ENCODE peak calls at places on chromosomes 6 and 20, in five cellular contexts. One of them, this sample, is unnamed.

GRCh38 chr6:32149932-32150920 is 1.5 kb downstream of the PRRT1 start:
- DNase-seq in myocyte: no peak
- DNase-seq in Right ventricle myocardium superior: no peak
- DNase-seq in LHCN-M2: no peak
- DNase-seq in mucosa of gallbladder: no peak
- DNase-seq in this sample: no peak

GRCh38 chr6:13278184-13278583 is 50.2 kb downstream of the TBC1D7 start:
- DNase-seq in LHCN-M2: no peak
- DNase-seq in myocyte: no peak
- DNase-seq in mucosa of gallbladder: no peak
- DNase-seq in Right ventricle myocardium superior: no peak
- DNase-seq in this sample: peak

GRCh38 chr6:36443498-36443844 is 671 bp downstream of the KCTD20 start:
- DNase-seq in mucosa of gallbladder: no peak
- DNase-seq in Right ventricle myocardium superior: no peak
- DNase-seq in myocyte: no peak
- DNase-seq in LHCN-M2: no peak
- DNase-seq in this sample: no peak

GRCh38 chr6:130026859-130027258 is 8.5 kb downstream of the L3MBTL3 start:
- DNase-seq in Right ventricle myocardium superior: no peak
- DNase-seq in myocyte: no peak
- DNase-seq in LHCN-M2: peak
- DNase-seq in mucosa of gallbladder: no peak
- DNase-seq in this sample: no peak

GRCh38 chr6:130933712-130934200 is 106.5 kb downstream of the SMLR1 start:
- DNase-seq in myocyte: peak
- DNase-seq in Right ventricle myocardium superior: no peak
- DNase-seq in LHCN-M2: no peak
- DNase-seq in mucosa of gallbladder: peak
- DNase-seq in this sample: no peak

GRCh38 chr6:125839471-125839870 is 48.7 kb downstream of the NCOA7 start:
- DNase-seq in Right ventricle myocardium superior: no peak
- DNase-seq in myocyte: no peak
- DNase-seq in LHCN-M2: no peak
- DNase-seq in mucosa of gallbladder: no peak
- DNase-seq in this sample: no peak

GRCh38 chr6:90460067-90460466 is 126.8 kb downstream of the MAP3K7 start:
- DNase-seq in Right ventricle myocardium superior: no peak
- DNase-seq in mucosa of gallbladder: no peak
- DNase-seq in LHCN-M2: no peak
- DNase-seq in myocyte: no peak
- DNase-seq in this sample: no peak

GRCh38 chr20:61953789-61954125 is 111.9 kb downstream of the TAF4 start:
- DNase-seq in mucosa of gallbladder: no peak
- DNase-seq in Right ventricle myocardium superior: no peak
- DNase-seq in LHCN-M2: no peak
- DNase-seq in myocyte: no peak
- DNase-seq in this sample: no peak

GRCh38 chr20:25274891-25275812 is 27.3 kb downstream of the PYGB start:
- DNase-seq in myocyte: no peak
- DNase-seq in Right ventricle myocardium superior: peak
- DNase-seq in LHCN-M2: no peak
- DNase-seq in mucosa of gallbladder: no peak
- DNase-seq in this sample: no peak

GRCh38 chr20:62202676-62203377 is 17.3 kb downstream of the HRH3 start:
- DNase-seq in LHCN-M2: no peak
- DNase-seq in Right ventricle myocardium superior: peak
- DNase-seq in mucosa of gallbladder: no peak
- DNase-seq in myocyte: no peak
- DNase-seq in this sample: no peak

GRCh38 chr6:89281779-89282246 is 33.3 kb downstream of the GABRR2 start:
- DNase-seq in LHCN-M2: peak
- DNase-seq in Right ventricle myocardium superior: no peak
- DNase-seq in myocyte: peak
- DNase-seq in mucosa of gallbladder: no peak
- DNase-seq in this sample: peak

GRCh38 chr6:137799950-137800568 is 67.0 kb upstream of the TNFAIP3 start:
- DNase-seq in LHCN-M2: peak
- DNase-seq in myocyte: peak
- DNase-seq in Right ventricle myocardium superior: no peak
- DNase-seq in mucosa of gallbladder: peak
- DNase-seq in this sample: peak

GRCh38 chr6:33761922-33762629 is 15.4 kb upstream of the IP6K3 start:
- DNase-seq in Right ventricle myocardium superior: peak
- DNase-seq in LHCN-M2: peak
- DNase-seq in myocyte: peak
- DNase-seq in mucosa of gallbladder: peak
- DNase-seq in this sample: no peak

GRCh38 chr20:45052698-45053440 is 48.1 kb downstream of the KCNS1 start:
- DNase-seq in Right ventricle myocardium superior: no peak
- DNase-seq in mucosa of gallbladder: no peak
- DNase-seq in myocyte: peak
- DNase-seq in LHCN-M2: peak
- DNase-seq in this sample: no peak

GRCh38 chr20:469746-470490 is 7.6 kb upstream of the TBC1D20 start:
- DNase-seq in mucosa of gallbladder: no peak
- DNase-seq in LHCN-M2: no peak
- DNase-seq in Right ventricle myocardium superior: no peak
- DNase-seq in myocyte: no peak
- DNase-seq in this sample: no peak

GRCh38 chr20:18005990-18006364 is 37.2 kb downstream of the MGME1 start:
- DNase-seq in mucosa of gallbladder: no peak
- DNase-seq in myocyte: no peak
- DNase-seq in LHCN-M2: no peak
- DNase-seq in Right ventricle myocardium superior: no peak
- DNase-seq in this sample: no peak

GRCh38 chr20:54254596-54254995 is 46.7 kb downstream of the PFDN4 start:
- DNase-seq in LHCN-M2: no peak
- DNase-seq in Right ventricle myocardium superior: no peak
- DNase-seq in myocyte: no peak
- DNase-seq in mucosa of gallbladder: no peak
- DNase-seq in this sample: no peak

GRCh38 chr6:116208056-116208785 is 45.7 kb downstream of the TSPYL4 start:
- DNase-seq in myocyte: no peak
- DNase-seq in mucosa of gallbladder: no peak
- DNase-seq in LHCN-M2: no peak
- DNase-seq in Right ventricle myocardium superior: no peak
- DNase-seq in this sample: no peak

GRCh38 chr6:20565291-20565690 is 31.0 kb downstream of the CDKAL1 start:
- DNase-seq in myocyte: no peak
- DNase-seq in LHCN-M2: no peak
- DNase-seq in mucosa of gallbladder: no peak
- DNase-seq in Right ventricle myocardium superior: no peak
- DNase-seq in this sample: no peak

GRCh38 chr20:23625236-23625964 is 12.4 kb downstream of the CST3 start:
- DNase-seq in LHCN-M2: no peak
- DNase-seq in Right ventricle myocardium superior: no peak
- DNase-seq in myocyte: no peak
- DNase-seq in mucosa of gallbladder: no peak
- DNase-seq in this sample: no peak

GRCh38 chr6:47221565-47221964 is 88.1 kb downstream of the TNFRSF21 start:
- DNase-seq in mucosa of gallbladder: no peak
- DNase-seq in LHCN-M2: no peak
- DNase-seq in myocyte: no peak
- DNase-seq in Right ventricle myocardium superior: no peak
- DNase-seq in this sample: peak

GRCh38 chr20:63133481-63134091 is 82.3 kb downstream of the YTHDF1 start:
- DNase-seq in LHCN-M2: no peak
- DNase-seq in mucosa of gallbladder: no peak
- DNase-seq in myocyte: no peak
- DNase-seq in Right ventricle myocardium superior: no peak
- DNase-seq in this sample: no peak

GRCh38 chr6:13766201-13766634 is 48.1 kb downstream of the MCUR1 start:
- DNase-seq in mucosa of gallbladder: no peak
- DNase-seq in Right ventricle myocardium superior: no peak
- DNase-seq in myocyte: peak
- DNase-seq in LHCN-M2: peak
- DNase-seq in this sample: no peak

GRCh38 chr6:169559001-169559441 is 142.8 kb downstream of the WDR27 start:
- DNase-seq in Right ventricle myocardium superior: no peak
- DNase-seq in myocyte: no peak
- DNase-seq in mucosa of gallbladder: no peak
- DNase-seq in LHCN-M2: no peak
- DNase-seq in this sample: no peak

GRCh38 chr20:50034567-50035170 is 51.9 kb downstream of the SNAI1 start:
- DNase-seq in LHCN-M2: peak
- DNase-seq in Right ventricle myocardium superior: no peak
- DNase-seq in mucosa of gallbladder: no peak
- DNase-seq in myocyte: peak
- DNase-seq in this sample: no peak

GRCh38 chr6:46044876-46045617 is 29.4 kb upstream of the CLIC5 start:
- DNase-seq in LHCN-M2: peak
- DNase-seq in mucosa of gallbladder: peak
- DNase-seq in myocyte: peak
- DNase-seq in Right ventricle myocardium superior: peak
- DNase-seq in this sample: no peak

GRCh38 chr6:87837444-87837843 is 135.4 kb upstream of the AKIRIN2 start:
- DNase-seq in LHCN-M2: no peak
- DNase-seq in Right ventricle myocardium superior: no peak
- DNase-seq in myocyte: no peak
- DNase-seq in mucosa of gallbladder: no peak
- DNase-seq in this sample: no peak

GRCh38 chr6:35735452-35735851 is 1.4 kb upstream of the ARMC12 start:
- DNase-seq in LHCN-M2: no peak
- DNase-seq in Right ventricle myocardium superior: no peak
- DNase-seq in mucosa of gallbladder: no peak
- DNase-seq in myocyte: no peak
- DNase-seq in this sample: no peak

GRCh38 chr20:59577037-59577808 is 27.1 kb upstream of the PHACTR3 start:
- DNase-seq in myocyte: no peak
- DNase-seq in Right ventricle myocardium superior: no peak
- DNase-seq in mucosa of gallbladder: no peak
- DNase-seq in LHCN-M2: no peak
- DNase-seq in this sample: peak

This sample was measured in iPS-NIHi11.